ENCODE peak calls at places on chromosomes 5 and 9, in nine cellular contexts. One of them, this sample, is unnamed.
A peak's percentile ranks its signal among the peaks of the same experiment; 100 is the strongest.

GRCh38 chr5:172674155-172674554 is 33.1 kb downstream of the NEURL1B start:
- DNase-seq in B cell: no peak
- DNase-seq in germinal center: no peak
- DNase-seq in SW480: no peak
- DNase-seq in activated CD4-positive, CD25-positive, alpha-beta regulatory T cell treated with anti-CD3 and anti-CD28 coated beads, Interleukin-2, amount 50 U/mL, for 72 hours: no peak
- DNase-seq in activated T-cell treated with anti-CD3 and anti-CD28 coated beads, Interleukin-2, amount 50 U/mL, for 72 hours: no peak
- DNase-seq in H1: no peak
- DNase-seq in heart left ventricle: no peak
- DNase-seq in stimulated activated effector memory CD8-positive, alpha-beta T cell treated with anti-CD3 and anti-CD28 coated beads, Interleukin-12 subunit alpha, Interleukin-12 subunit beta, amount 100 ng/mL, for 72 hours: no peak
- DNase-seq in this sample: no peak

GRCh38 chr9:976258-976804 is at the start of gene DMRT3:
- DNase-seq in activated T-cell treated with anti-CD3 and anti-CD28 coated beads, Interleukin-2, amount 50 U/mL, for 72 hours: peak; percentile 9
- DNase-seq in H1: no peak
- DNase-seq in SW480: peak; percentile 12
- DNase-seq in stimulated activated effector memory CD8-positive, alpha-beta T cell treated with anti-CD3 and anti-CD28 coated beads, Interleukin-12 subunit alpha, Interleukin-12 subunit beta, amount 100 ng/mL, for 72 hours: no peak
- DNase-seq in activated CD4-positive, CD25-positive, alpha-beta regulatory T cell treated with anti-CD3 and anti-CD28 coated beads, Interleukin-2, amount 50 U/mL, for 72 hours: no peak
- DNase-seq in B cell: peak; percentile 58
- DNase-seq in heart left ventricle: no peak
- DNase-seq in germinal center: no peak
- DNase-seq in this sample: peak; percentile 51

GRCh38 chr9:91443994-91444392 is 20.4 kb upstream of the NFIL3 start:
- DNase-seq in germinal center: no peak
- DNase-seq in activated CD4-positive, CD25-positive, alpha-beta regulatory T cell treated with anti-CD3 and anti-CD28 coated beads, Interleukin-2, amount 50 U/mL, for 72 hours: no peak
- DNase-seq in stimulated activated effector memory CD8-positive, alpha-beta T cell treated with anti-CD3 and anti-CD28 coated beads, Interleukin-12 subunit alpha, Interleukin-12 subunit beta, amount 100 ng/mL, for 72 hours: no peak
- DNase-seq in SW480: no peak
- DNase-seq in B cell: no peak
- DNase-seq in H1: no peak
- DNase-seq in heart left ventricle: no peak
- DNase-seq in activated T-cell treated with anti-CD3 and anti-CD28 coated beads, Interleukin-2, amount 50 U/mL, for 72 hours: no peak
- DNase-seq in this sample: no peak

GRCh38 chr9:104346645-104347175 is 157.4 kb upstream of the OR13F1 start:
- DNase-seq in activated CD4-positive, CD25-positive, alpha-beta regulatory T cell treated with anti-CD3 and anti-CD28 coated beads, Interleukin-2, amount 50 U/mL, for 72 hours: no peak
- DNase-seq in heart left ventricle: no peak
- DNase-seq in H1: no peak
- DNase-seq in germinal center: no peak
- DNase-seq in SW480: no peak
- DNase-seq in B cell: no peak
- DNase-seq in stimulated activated effector memory CD8-positive, alpha-beta T cell treated with anti-CD3 and anti-CD28 coated beads, Interleukin-12 subunit alpha, Interleukin-12 subunit beta, amount 100 ng/mL, for 72 hours: no peak
- DNase-seq in activated T-cell treated with anti-CD3 and anti-CD28 coated beads, Interleukin-2, amount 50 U/mL, for 72 hours: no peak
- DNase-seq in this sample: no peak

GRCh38 chr9:126514037-126514821 is 99.5 kb upstream of the LMX1B start:
- DNase-seq in activated CD4-positive, CD25-positive, alpha-beta regulatory T cell treated with anti-CD3 and anti-CD28 coated beads, Interleukin-2, amount 50 U/mL, for 72 hours: peak; percentile 60
- DNase-seq in heart left ventricle: peak; percentile 73
- DNase-seq in activated T-cell treated with anti-CD3 and anti-CD28 coated beads, Interleukin-2, amount 50 U/mL, for 72 hours: peak; percentile 84
- DNase-seq in B cell: peak; percentile 94
- DNase-seq in H1: no peak
- DNase-seq in stimulated activated effector memory CD8-positive, alpha-beta T cell treated with anti-CD3 and anti-CD28 coated beads, Interleukin-12 subunit alpha, Interleukin-12 subunit beta, amount 100 ng/mL, for 72 hours: peak; percentile 81
- DNase-seq in germinal center: peak; percentile 91
- DNase-seq in SW480: no peak
- DNase-seq in this sample: peak; percentile 71

GRCh38 chr9:110750272-110750671 is 81.7 kb downstream of the MUSK start:
- DNase-seq in heart left ventricle: peak; percentile 35
- DNase-seq in B cell: no peak
- DNase-seq in activated CD4-positive, CD25-positive, alpha-beta regulatory T cell treated with anti-CD3 and anti-CD28 coated beads, Interleukin-2, amount 50 U/mL, for 72 hours: no peak
- DNase-seq in germinal center: no peak
- DNase-seq in activated T-cell treated with anti-CD3 and anti-CD28 coated beads, Interleukin-2, amount 50 U/mL, for 72 hours: no peak
- DNase-seq in stimulated activated effector memory CD8-positive, alpha-beta T cell treated with anti-CD3 and anti-CD28 coated beads, Interleukin-12 subunit alpha, Interleukin-12 subunit beta, amount 100 ng/mL, for 72 hours: no peak
- DNase-seq in H1: no peak
- DNase-seq in SW480: no peak
- DNase-seq in this sample: no peak

GRCh38 chr5:147935032-147935431 is 28.7 kb upstream of the C5orf46 start:
- DNase-seq in B cell: no peak
- DNase-seq in heart left ventricle: no peak
- DNase-seq in H1: peak; percentile 15
- DNase-seq in stimulated activated effector memory CD8-positive, alpha-beta T cell treated with anti-CD3 and anti-CD28 coated beads, Interleukin-12 subunit alpha, Interleukin-12 subunit beta, amount 100 ng/mL, for 72 hours: no peak
- DNase-seq in SW480: peak; percentile 58
- DNase-seq in activated T-cell treated with anti-CD3 and anti-CD28 coated beads, Interleukin-2, amount 50 U/mL, for 72 hours: no peak
- DNase-seq in activated CD4-positive, CD25-positive, alpha-beta regulatory T cell treated with anti-CD3 and anti-CD28 coated beads, Interleukin-2, amount 50 U/mL, for 72 hours: no peak
- DNase-seq in germinal center: no peak
- DNase-seq in this sample: peak; percentile 76

GRCh38 chr5:112917453-112918005 is 4.5 kb downstream of the REEP5 start:
- DNase-seq in SW480: peak; percentile 16
- DNase-seq in B cell: no peak
- DNase-seq in activated CD4-positive, CD25-positive, alpha-beta regulatory T cell treated with anti-CD3 and anti-CD28 coated beads, Interleukin-2, amount 50 U/mL, for 72 hours: no peak
- DNase-seq in activated T-cell treated with anti-CD3 and anti-CD28 coated beads, Interleukin-2, amount 50 U/mL, for 72 hours: no peak
- DNase-seq in germinal center: no peak
- DNase-seq in heart left ventricle: no peak
- DNase-seq in stimulated activated effector memory CD8-positive, alpha-beta T cell treated with anti-CD3 and anti-CD28 coated beads, Interleukin-12 subunit alpha, Interleukin-12 subunit beta, amount 100 ng/mL, for 72 hours: no peak
- DNase-seq in H1: no peak
- DNase-seq in this sample: peak; percentile 34

This sample was measured in DMS53.